ENCODE peak calls at places on chromosomes 6 and 20, in eight cellular contexts. W is BJ, M is nephron progenitor cell, O is PC-3, F is endothelial cell, C is GM13976, Q is mammary epithelial cell, Z is cardiac fibroblast. A is an unnamed sample.

GRCh38 chr6:20711518-20711917 is 177.3 kb downstream of the CDKAL1 start:
- DNase-seq in O (no peak), W (no peak), F (no peak), M (no peak), C (no peak), Z (peak), Q (no peak), A (no peak)

GRCh38 chr6:111667921-111668320 is 62.2 kb upstream of the TRAF3IP2 start:
- DNase-seq in Q (no peak), O (no peak), M (no peak), W (no peak), C (no peak), F (no peak), Z (no peak), A (no peak)

GRCh38 chr6:150720774-150721233 is 121.1 kb downstream of the PLEKHG1 start:
- DNase-seq in F (no peak), Q (peak), M (no peak), Z (peak), O (peak), W (no peak), C (peak), A (no peak)

GRCh38 chr6:56292505-56293181 is 45.3 kb upstream of the COL21A1 start:
- DNase-seq in M (peak), F (peak), C (peak), O (peak), Q (peak), W (no peak), Z (peak), A (no peak)

GRCh38 chr20:10171864-10172751 is 46.5 kb upstream of the SNAP25 start:
- DNase-seq in F (peak), M (peak), Q (peak), O (peak), W (no peak), C (peak), Z (peak), A (peak)

GRCh38 chr6:7897461-7898192 is 13.0 kb downstream of the TXNDC5 start:
- DNase-seq in Z (no peak), M (no peak), F (no peak), C (peak), Q (no peak), W (no peak), O (no peak), A (no peak)

GRCh38 chr6:90087103-90087833 is 193.0 kb downstream of the GJA10 start:
- DNase-seq in C (no peak), Q (peak), M (no peak), W (peak), O (peak), F (no peak), Z (no peak), A (no peak)

GRCh38 chr6:168120390-168121307 is 41.6 kb upstream of the FRMD1 start:
- DNase-seq in W (no peak), F (no peak), M (no peak), O (no peak), Q (no peak), Z (no peak), C (no peak), A (peak)

GRCh38 chr20:13333036-13333435 is 112.0 kb downstream of the ISM1 start:
- DNase-seq in O (no peak), F (no peak), W (no peak), M (no peak), C (no peak), Q (no peak), Z (no peak), A (no peak)

GRCh38 chr6:168895102-168895812 is 358.4 kb downstream of the THBS2 start:
- DNase-seq in M (peak), C (peak), W (no peak), Q (peak), Z (peak), O (peak), F (peak), A (peak)

GRCh38 chr6:20416567-20417345 is 15.1 kb downstream of the E2F3 start:
- DNase-seq in C (no peak), Q (no peak), O (no peak), F (no peak), W (no peak), Z (no peak), M (no peak), A (no peak)

GRCh38 chr6:129491436-129491835 is 218.5 kb downstream of the ARHGAP18 start:
- DNase-seq in O (peak), Q (no peak), F (no peak), M (no peak), C (no peak), W (no peak), Z (peak), A (no peak)

GRCh38 chr6:150016324-150017185 is 8.8 kb downstream of the RAET1L start:
- DNase-seq in O (peak), Q (peak), C (peak), M (peak), Z (peak), F (peak), W (no peak), A (no peak)

GRCh38 chr20:1415667-1416468 is 23.0 kb upstream of the FKBP1A start:
- DNase-seq in Z (peak), F (no peak), M (no peak), Q (peak), O (peak), W (peak), C (no peak), A (no peak)

GRCh38 chr6:22632561-22632960 is 63.2 kb downstream of the HDGFL1 start:
- DNase-seq in C (no peak), M (no peak), W (no peak), F (no peak), Z (no peak), Q (no peak), O (no peak), A (no peak)

GRCh38 chr6:160952633-160953281 is 38.8 kb upstream of the MAP3K4 start:
- DNase-seq in M (no peak), Z (peak), F (no peak), O (no peak), Q (no peak), W (no peak), C (no peak), A (no peak)

GRCh38 chr6:110609101-110609500 is 132.7 kb upstream of the SLC22A16 start:
- DNase-seq in W (no peak), F (no peak), O (no peak), Q (no peak), Z (peak), C (no peak), M (no peak), A (no peak)

GRCh38 chr20:36572701-36573102 is 695 bp upstream of the TGIF2 start:
- DNase-seq in Q (peak), C (peak), Z (peak), M (no peak), W (no peak), F (peak), O (no peak), A (no peak)

GRCh38 chr6:129287778-129288177 is 404.8 kb downstream of the LAMA2 start:
- DNase-seq in M (no peak), Q (no peak), Z (no peak), O (no peak), W (no peak), C (no peak), F (no peak), A (no peak)

GRCh38 chr6:80304014-80304413 is 197.5 kb downstream of the BCKDHB start:
- DNase-seq in Q (no peak), W (no peak), Z (peak), C (no peak), O (no peak), F (no peak), M (no peak), A (no peak)

GRCh38 chr6:168016756-168017525 is 19.5 kb downstream of the KIF25 start:
- DNase-seq in Z (peak), M (no peak), F (no peak), C (no peak), Q (peak), O (no peak), W (no peak), A (no peak)

GRCh38 chr6:17001188-17001587 is 100.7 kb upstream of the STMND1 start:
- DNase-seq in C (no peak), M (no peak), O (peak), F (no peak), Z (no peak), W (no peak), Q (no peak), A (no peak)

GRCh38 chr6:15437090-15437489 is 191.2 kb downstream of the JARID2 start:
- DNase-seq in Q (no peak), W (no peak), O (no peak), Z (no peak), M (no peak), C (no peak), F (no peak), A (no peak)

GRCh38 chr20:41150664-41151063 is 13.3 kb downstream of the PLCG1 start:
- DNase-seq in W (no peak), C (no peak), O (no peak), M (no peak), Z (no peak), F (peak), Q (no peak), A (no peak)

GRCh38 chr20:24772667-24773066 is 176.4 kb upstream of the CST7 start:
- DNase-seq in W (no peak), M (no peak), Z (no peak), C (no peak), O (no peak), F (no peak), Q (no peak), A (peak)

GRCh38 chr6:18515767-18516166 is 128.6 kb downstream of the RNF144B start:
- DNase-seq in M (no peak), F (no peak), O (peak), W (no peak), C (no peak), Q (no peak), Z (no peak), A (no peak)

GRCh38 chr20:38723069-38723981 is 961 bp upstream of the SLC32A1 start:
- DNase-seq in Q (peak), Z (no peak), F (peak), O (no peak), M (peak), C (peak), W (no peak), A (no peak)

DNA sequence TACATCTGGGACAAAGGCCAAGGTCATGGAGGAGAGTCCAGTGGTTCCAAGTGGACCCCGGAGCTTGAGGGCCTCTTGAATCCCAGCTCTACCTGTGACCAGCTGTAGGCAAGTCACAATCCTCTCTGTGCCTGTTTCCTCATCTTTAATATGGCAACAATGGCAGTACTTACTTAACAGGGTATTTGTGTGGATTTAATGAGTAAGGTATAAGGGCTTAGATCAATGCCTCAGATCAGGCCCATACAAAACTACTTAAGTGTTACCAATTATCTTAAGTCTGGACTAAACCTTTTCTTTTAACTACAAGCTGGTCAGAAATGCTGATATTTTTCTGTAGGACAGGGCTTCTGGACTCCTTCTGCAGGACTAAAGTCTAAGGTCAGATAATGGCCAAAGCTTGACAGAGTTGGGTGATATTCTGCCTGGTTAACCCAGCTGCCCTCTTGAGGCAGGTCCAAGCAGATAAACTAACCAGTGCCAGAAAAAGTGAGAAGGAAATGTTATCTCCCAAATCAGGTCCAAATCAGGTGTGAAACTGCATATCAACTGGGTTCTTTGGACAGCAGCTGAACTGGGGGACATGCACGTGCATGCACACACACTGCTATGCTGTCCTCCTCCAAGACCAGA is 2.2 kb downstream of the SULF2 start:
- DNase-seq in W (no peak), Z (no peak), Q (no peak), M (no peak), C (no peak), O (no peak), F (no peak), A (no peak)
- TF ChIP-seq CTCF in W (no peak), Z (no peak), Q (peak), M (no peak), C (no peak), O (peak), F (no peak), A (no peak)

DNA sequence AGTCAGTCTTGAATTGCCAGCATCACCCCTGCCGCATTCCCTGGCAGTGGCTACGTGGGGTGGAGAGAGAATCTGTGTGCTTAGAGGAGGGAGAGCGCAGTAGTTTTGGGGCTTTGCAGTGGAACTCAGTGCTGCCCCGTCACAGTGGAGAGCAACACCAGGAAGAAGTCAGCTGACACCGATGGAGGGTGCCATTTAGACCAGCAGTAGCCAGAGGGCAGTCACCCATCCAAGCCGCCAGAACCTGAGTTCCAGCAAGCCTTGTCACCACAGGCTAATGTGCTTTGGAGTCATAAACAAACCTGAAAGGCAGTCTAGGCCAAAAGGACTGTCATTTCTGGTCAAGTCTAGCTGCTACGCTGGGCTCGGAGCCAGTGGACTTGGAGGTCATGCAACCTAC is 22.0 kb upstream of the PERP start:
- DNase-seq in M (no peak), C (no peak), W (no peak), F (no peak), Q (no peak), Z (no peak), O (no peak), A (no peak)
- TF ChIP-seq CTCF in M (no peak), C (no peak), W (no peak), F (no peak), Q (no peak), Z (no peak), O (no peak), A (no peak)

GRCh38 chr6:38281131-38281530 is 358.6 kb downstream of the BTBD9 start:
- DNase-seq in W (no peak), F (no peak), Q (no peak), O (no peak), Z (no peak), M (no peak), C (no peak), A (no peak)

GRCh38 chr6:38279945-38280588 is 359.7 kb downstream of the BTBD9 start:
- DNase-seq in W (no peak), Z (no peak), F (no peak), O (no peak), Q (no peak), M (no peak), C (no peak), A (no peak)

GRCh38 chr6:38283734-38284362 is 355.9 kb downstream of the BTBD9 start:
- DNase-seq in Z (no peak), Q (peak), M (no peak), C (no peak), W (no peak), O (peak), F (no peak), A (no peak)

GRCh38 chr6:38282911-38283310 is 356.8 kb downstream of the BTBD9 start:
- DNase-seq in W (no peak), F (no peak), C (no peak), Z (no peak), Q (no peak), O (peak), M (no peak), A (no peak)

GRCh38 chr6:38279423-38279822 is 360.3 kb downstream of the BTBD9 start:
- DNase-seq in Z (peak), Q (no peak), W (no peak), F (no peak), O (peak), M (no peak), C (no peak), A (no peak)
- TF ChIP-seq CTCF in Z (peak), Q (peak), W (peak), F (no peak), O (peak), M (no peak), C (no peak), A (peak)

GRCh38 chr6:53064726-53065265 is 408 bp upstream of the FBXO9 start:
- DNase-seq in W (peak), C (peak), Z (peak), O (peak), F (peak), M (peak), Q (peak), A (peak)
- TF ChIP-seq CTCF in W (peak), C (no peak), Z (peak), O (no peak), F (no peak), M (no peak), Q (no peak), A (peak)

A was measured in type B pancreatic cell.